ENCODE peak calls at places on chromosomes 5 and 9, in nine cellular contexts. U is PC-9; Q is IMR-90; I is naive thymus-derived CD4-positive, alpha-beta T cell; T is lower lobe of right lung; N is right cardiac atrium; B is H1; L is right lobe of liver; V is cardiac muscle cell. W is an unnamed sample. For H3K9me3 and H3K27me3, the result is how much of the 10 kb centered on the place peaks cover.

GRCh38 chr5:20649966-20650365 is 662.0 kb upstream of the CDH18 start:
- DNase-seq in U (no peak), Q (no peak), I (no peak), T (no peak), N (no peak), B (no peak), L (no peak), V (no peak), W (no peak)

GRCh38 chr9:5798581-5798980 is 34.3 kb downstream of the ERMP1 start:
- DNase-seq in U (no peak), Q (no peak), I (no peak), T (no peak), N (no peak), B (no peak), L (no peak), V (no peak), W (no peak)

GRCh38 chr5:81140942-81141341 is 92.2 kb upstream of the CKMT2 start:
- DNase-seq in U (no peak), Q (peak), I (no peak), T (no peak), N (peak), B (no peak), L (no peak), V (peak), W (no peak)

GRCh38 chr5:125244531-125244930 is 498.1 kb upstream of the ZNF608 start:
- DNase-seq in U (no peak), Q (peak), I (no peak), T (no peak), N (no peak), B (no peak), L (no peak), V (no peak), W (no peak)

GRCh38 chr9:126569036-126569435 is 44.7 kb upstream of the LMX1B start:
- DNase-seq in U (no peak), Q (no peak), I (no peak), T (no peak), N (no peak), B (no peak), L (no peak), V (peak), W (no peak)

GRCh38 chr5:143245929-143246561 is 157.4 kb downstream of the NR3C1 start:
- DNase-seq in U (peak), Q (peak), I (no peak), T (no peak), N (no peak), B (no peak), L (no peak), V (peak), W (peak)

GRCh38 chr5:132484386-132484715 is 6.2 kb downstream of the IRF1 start:
- DNase-seq in U (no peak), Q (no peak), I (peak), T (no peak), N (no peak), B (no peak), L (no peak), V (no peak), W (no peak)

GRCh38 chr5:180860273-180860886 is 696 bp downstream of the ZFP62 start:
- DNase-seq in U (peak), Q (no peak), I (peak), T (peak), N (no peak), B (peak), L (no peak), V (no peak), W (no peak)

GRCh38 chr5:160466121-160466520 is 44.5 kb downstream of the PTTG1 start:
- DNase-seq in U (no peak), Q (no peak), I (no peak), T (no peak), N (no peak), B (no peak), L (no peak), V (no peak), W (no peak)

GRCh38 chr5:59660737-59661136 is 232.8 kb downstream of the PDE4D start:
- DNase-seq in U (no peak), Q (peak), I (no peak), T (no peak), N (no peak), B (no peak), L (no peak), V (peak), W (no peak)

GRCh38 chr9:92975452-92975770 is 28.1 kb downstream of the FGD3 start:
- DNase-seq in U (no peak), Q (no peak), I (no peak), T (no peak), N (no peak), B (no peak), L (no peak), V (no peak), W (no peak)

GRCh38 chr9:68530618-68531017 is 10.1 kb downstream of the TMEM252 start:
- DNase-seq in U (peak), Q (peak), I (no peak), T (peak), N (peak), B (no peak), L (peak), V (peak), W (no peak)

GRCh38 chr5:180291234-180291940 is 496 bp downstream of the MAPK9 start:
- DNase-seq in U (no peak), Q (no peak), I (peak), T (no peak), N (peak), B (peak), L (no peak), V (no peak), W (no peak)

GRCh38 chr9:13665418-13666066 is 386.1 kb upstream of the MPDZ start:
- DNase-seq in U (no peak), Q (peak), I (no peak), T (no peak), N (no peak), B (no peak), L (no peak), V (peak), W (no peak)

GRCh38 chr5:91176288-91177016 is 206.7 kb downstream of the ARRDC3 start:
- DNase-seq in U (no peak), Q (peak), I (no peak), T (no peak), N (no peak), B (no peak), L (no peak), V (no peak), W (no peak)

GRCh38 chr9:127159949-127160610 is 37.6 kb upstream of the ANGPTL2 start:
- DNase-seq in U (no peak), Q (no peak), I (no peak), T (no peak), N (no peak), B (peak), L (no peak), V (no peak), W (no peak)

GRCh38 chr9:36036780-36037579 is at the start of gene RECK:
- DNase-seq in U (peak), Q (peak), I (peak), T (peak), N (peak), B (peak), L (peak), V (peak), W (peak)

GRCh38 chr5:435961-436640 is 6.9 kb upstream of the EXOC3 start:
- DNase-seq in U (no peak), Q (peak), I (no peak), T (peak), N (no peak), B (no peak), L (no peak), V (peak), W (peak)

GRCh38 chr9:11319477-11320060 is 706.8 kb upstream of the PTPRD start:
- DNase-seq in U (no peak), Q (no peak), I (no peak), T (no peak), N (no peak), B (no peak), L (no peak), V (peak), W (no peak)

GRCh38 chr5:72066658-72067057 is 40.6 kb upstream of the MAP1B start:
- DNase-seq in U (peak), Q (peak), I (no peak), T (no peak), N (no peak), B (no peak), L (no peak), V (peak), W (peak)

GRCh38 chr9:6557883-6558282 is 87.6 kb downstream of the GLDC start:
- DNase-seq in U (no peak), Q (no peak), I (no peak), T (no peak), N (no peak), B (no peak), L (no peak), V (peak), W (no peak)

GRCh38 chr5:18394154-18394804 is 760.0 kb downstream of the TAF11L14 start:
- DNase-seq in U (no peak), Q (peak), I (no peak), T (peak), N (peak), B (peak), L (no peak), V (peak), W (no peak)

GRCh38 chr5:76908166-76908565 is 44.7 kb upstream of the CRHBP start:
- DNase-seq in U (no peak), Q (no peak), I (no peak), T (no peak), N (no peak), B (no peak), L (no peak), V (no peak), W (no peak)

GRCh38 chr9:95689669-95690068 is 172.9 kb upstream of the PTCH1 start:
- DNase-seq in U (no peak), Q (no peak), I (no peak), T (no peak), N (no peak), B (no peak), L (no peak), V (no peak), W (no peak)

GRCh38 chr9:87223397-87224246 is 274.0 kb upstream of the DAPK1 start:
- DNase-seq in U (peak), Q (peak), I (no peak), T (no peak), N (peak), B (no peak), L (no peak), V (peak), W (peak)

GRCh38 chr5:122999947-123000563 is 36.5 kb downstream of the PPIC start:
- DNase-seq in U (no peak), Q (no peak), I (no peak), T (peak), N (peak), B (peak), L (peak), V (peak), W (no peak)

GRCh38 chr9:34611251-34611810 is 566 bp downstream of the RPP25L start:
- DNase-seq in U (no peak), Q (no peak), I (no peak), T (peak), N (peak), B (no peak), L (no peak), V (no peak), W (no peak)

GRCh38 chr9:84701801-84702200 is 32.3 kb downstream of the NTRK2 start:
- DNase-seq in U (no peak), Q (no peak), I (no peak), T (no peak), N (no peak), B (no peak), L (no peak), V (no peak), W (no peak)

GRCh38 chr5:38534122-38534408 is 22.4 kb downstream of the LIFR start:
- DNase-seq in U (no peak), Q (no peak), I (no peak), T (no peak), N (no peak), B (no peak), L (no peak), V (no peak), W (no peak)

GRCh38 chr9:5438301-5439162 is 807 bp upstream of the PLGRKT start:
- DNase-seq in U (no peak), Q (peak), I (peak), T (no peak), N (no peak), B (peak), L (no peak), V (peak), W (no peak)

DNA sequence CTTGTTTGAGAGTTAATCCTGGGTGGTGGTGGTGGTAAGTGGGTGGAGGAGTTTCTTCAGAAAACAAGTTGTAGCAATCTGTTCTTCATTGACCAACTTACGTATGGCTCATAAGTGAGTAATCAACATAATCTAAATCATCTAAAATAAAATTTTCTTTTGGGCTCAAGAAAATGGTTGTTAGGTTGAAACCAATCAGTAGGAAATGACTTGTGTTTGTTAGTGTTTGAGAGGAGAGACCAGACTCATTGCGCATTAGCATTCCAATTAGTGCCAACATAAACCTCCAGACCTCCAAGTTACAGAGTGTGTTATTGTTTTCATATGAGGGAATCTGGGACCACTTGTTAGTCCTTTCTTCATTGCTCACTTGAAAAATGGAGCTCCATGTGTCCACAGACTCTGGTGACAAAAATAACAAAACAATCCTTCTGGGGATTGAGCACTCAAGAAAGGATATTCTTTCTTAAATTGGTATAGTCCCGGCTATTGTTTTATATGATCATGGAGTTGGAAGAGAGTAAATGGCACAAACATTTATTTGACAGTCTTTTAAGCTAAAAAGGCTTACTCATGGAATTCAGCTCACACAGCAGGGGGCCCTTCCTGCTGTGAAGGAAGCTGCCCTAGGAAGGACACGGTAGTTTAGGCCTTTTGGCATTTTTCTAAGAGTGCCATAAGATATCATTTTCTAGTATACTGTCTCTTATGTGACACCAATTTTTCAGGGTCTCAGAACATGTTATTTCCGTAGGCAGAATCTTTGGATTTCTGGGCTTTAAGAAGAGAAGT is 441.1 kb downstream of the EBF1 start:
- DNase-seq in U (no peak), Q (peak), I (no peak), T (no peak), N (no peak), B (no peak), L (no peak), V (no peak), W (peak)
- H3K9me3 ChIP-seq in U (under half), Q (under half), I (under half), T (under half), N (under half), B (under half), L (under half), V (under half), W (under half)

GRCh38 chr9:18036364-18036896 is 437.5 kb upstream of the ADAMTSL1 start:
- DNase-seq in U (no peak), Q (no peak), I (no peak), T (no peak), N (no peak), B (no peak), L (no peak), V (peak), W (no peak)
- H3K27me3 ChIP-seq in U (under half), Q (under half), I (under half), T (under half), N (under half), B (under half), L (under half), V (under half), W (under half)

GRCh38 chr9:137752426-137752825 is 125.2 kb upstream of the CACNA1B start:
- DNase-seq in U (no peak), Q (no peak), I (no peak), T (no peak), N (no peak), B (no peak), L (no peak), V (no peak), W (no peak)

GRCh38 chr9:137751616-137752015 is 126.0 kb upstream of the CACNA1B start:
- DNase-seq in U (no peak), Q (no peak), I (no peak), T (no peak), N (no peak), B (no peak), L (no peak), V (no peak), W (no peak)

GRCh38 chr9:137755261-137755927 is 122.2 kb upstream of the CACNA1B start:
- DNase-seq in U (no peak), Q (no peak), I (no peak), T (no peak), N (no peak), B (no peak), L (no peak), V (no peak), W (no peak)

GRCh38 chr9:137750563-137750962 is 127.0 kb upstream of the CACNA1B start:
- DNase-seq in U (no peak), Q (no peak), I (no peak), T (no peak), N (no peak), B (no peak), L (no peak), V (no peak), W (no peak)

GRCh38 chr9:137753192-137753765 is 124.3 kb upstream of the CACNA1B start:
- DNase-seq in U (no peak), Q (no peak), I (no peak), T (no peak), N (no peak), B (no peak), L (no peak), V (no peak), W (no peak)
- H3K9me3 ChIP-seq in U (under half), Q (under half), I (under half), T (under half), N (under half), B (under half), L (under half), V (under half), W (under half)

GRCh38 chr5:82597437-82597836 is 319.3 kb upstream of the RPS23 start:
- DNase-seq in U (no peak), Q (no peak), I (no peak), T (no peak), N (no peak), B (no peak), L (no peak), V (no peak), W (no peak)

GRCh38 chr5:82601862-82602261 is 323.7 kb upstream of the RPS23 start:
- DNase-seq in U (no peak), Q (no peak), I (no peak), T (no peak), N (no peak), B (no peak), L (no peak), V (no peak), W (no peak)

GRCh38 chr5:82601085-82601484 is 322.9 kb upstream of the RPS23 start:
- DNase-seq in U (no peak), Q (no peak), I (no peak), T (no peak), N (no peak), B (no peak), L (no peak), V (no peak), W (no peak)

GRCh38 chr5:82599692-82600091 is 321.5 kb upstream of the RPS23 start:
- DNase-seq in U (no peak), Q (no peak), I (no peak), T (no peak), N (no peak), B (no peak), L (no peak), V (peak), W (no peak)

DNA sequence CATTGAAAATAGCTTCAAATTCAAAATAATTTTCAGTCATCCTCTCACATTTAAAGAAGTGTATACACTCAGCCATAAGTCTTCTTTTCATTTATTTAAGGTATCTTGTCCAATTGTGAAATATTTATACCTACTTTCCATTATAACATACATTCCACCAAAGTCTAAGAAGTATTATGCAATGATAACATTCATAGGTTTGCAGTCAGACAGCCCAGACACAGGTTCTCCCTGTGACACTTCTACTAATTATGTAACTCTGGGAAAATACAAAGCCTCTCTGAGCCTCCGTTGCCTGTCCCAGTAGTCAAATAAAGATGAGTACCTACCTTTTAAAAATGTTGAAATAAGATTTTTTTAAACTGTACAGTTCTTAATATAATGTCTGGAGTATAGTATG is 320.9 kb upstream of the RPS23 start:
- DNase-seq in U (no peak), Q (no peak), I (no peak), T (no peak), N (no peak), B (no peak), L (no peak), V (no peak), W (no peak)
- H3K27me3 ChIP-seq in U (under half), Q (under half), I (under half), T (under half), N (under half), B (under half), L (under half), V (under half), W (under half)

DNA sequence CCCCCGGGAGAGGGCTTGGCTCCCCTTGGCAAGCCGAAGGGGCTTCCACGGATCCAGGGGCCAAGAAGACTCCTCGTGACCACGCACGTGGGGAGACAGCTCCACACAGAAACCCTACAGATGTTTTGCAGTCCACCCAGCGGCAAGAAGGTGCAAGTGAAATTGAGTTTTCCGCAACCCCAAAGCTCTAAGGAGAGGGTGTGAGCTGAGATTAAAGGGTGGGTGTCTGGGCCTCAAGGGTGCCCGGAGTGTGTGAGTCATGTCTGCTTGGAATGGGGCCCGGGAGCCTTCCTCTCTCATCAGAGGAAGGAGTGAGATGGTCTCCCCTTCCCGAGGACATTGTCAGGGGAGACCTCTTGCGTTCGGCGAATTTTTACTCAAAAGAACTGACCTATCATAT is 79.1 kb downstream of the OLFM1 start:
- DNase-seq in U (no peak), Q (no peak), I (no peak), T (no peak), N (no peak), B (no peak), L (no peak), V (no peak), W (no peak)
- H3K9me3 ChIP-seq in U (under half), Q (under half), I (under half), T (under half), N (under half), B (under half), L (under half), V (under half), W (under half)

GRCh38 chr9:121599872-121600585 is 51.4 kb upstream of the DAB2IP start:
- DNase-seq in U (no peak), Q (no peak), I (no peak), T (no peak), N (peak), B (peak), L (no peak), V (no peak), W (no peak)
- H3K27me3 ChIP-seq in U (under half), Q (under half), I (under half), T (under half), N (under half), B (under half), L (under half), V (under half), W (under half)

GRCh38 chr9:128349125-128349524 is 8.8 kb downstream of the SLC27A4 start:
- DNase-seq in U (no peak), Q (no peak), I (no peak), T (no peak), N (no peak), B (no peak), L (no peak), V (no peak), W (no peak)
- H3K9me3 ChIP-seq in U (under half), Q (under half), I (under half), T (under half), N (under half), B (under half), L (under half), V (under half), W (under half)

GRCh38 chr5:139897982-139898381 is 102.4 kb downstream of the PSD2 start:
- DNase-seq in U (no peak), Q (no peak), I (no peak), T (no peak), N (no peak), B (no peak), L (no peak), V (no peak), W (no peak)
- H3K27me3 ChIP-seq in U (under half), Q (half or more), I (under half), T (under half), N (under half), B (under half), L (under half), V (under half), W (half or more)